ENCODE peak calls at places on chromosomes 12 and 14, in five cellular contexts. H is foreskin fibroblast; Y is psoas muscle; B is IMR-90; E is CD4-positive, alpha-beta T cell. U is an unnamed sample.

GRCh38 chr14:71138236-71139057 is 231.2 kb downstream of the PCNX1 start:
- DNase-seq in Y (no peak), B (no peak), H (no peak), E (no peak), U (no peak)

GRCh38 chr12:75724913-75725312 is 213.5 kb upstream of the KRR1 start:
- DNase-seq in Y (no peak), H (peak), E (no peak), B (peak), U (no peak)

GRCh38 chr14:64953661-64954060 is 11.1 kb upstream of the GPX2 start:
- DNase-seq in Y (no peak), H (no peak), B (no peak), E (no peak), U (no peak)

GRCh38 chr12:48602192-48602989 is 32.5 kb upstream of the LALBA start:
- DNase-seq in Y (no peak), H (no peak), E (no peak), B (no peak), U (no peak)

GRCh38 chr14:59688224-59689170 is 111.9 kb upstream of the CCDC175 start:
- DNase-seq in H (peak), E (no peak), B (peak), Y (no peak), U (no peak)

GRCh38 chr14:20714593-20715250 is 26.2 kb downstream of the ANG start:
- DNase-seq in B (peak), H (peak), Y (peak), E (no peak), U (peak)

GRCh38 chr14:68684466-68685418 is 108.1 kb downstream of the ZFP36L1 start:
- DNase-seq in Y (no peak), B (no peak), H (no peak), E (no peak), U (no peak)

GRCh38 chr12:94663702-94664101 is 13.3 kb upstream of the TMCC3 start:
- DNase-seq in E (no peak), Y (no peak), B (no peak), H (no peak), U (no peak)

GRCh38 chr12:627863-628805 is 35.1 kb downstream of the NINJ2 start:
- DNase-seq in E (no peak), H (no peak), B (no peak), Y (peak), U (no peak)

GRCh38 chr12:121990692-121991603 is 30.7 kb upstream of the BCL7A start:
- DNase-seq in B (peak), H (peak), E (no peak), Y (no peak), U (no peak)

GRCh38 chr14:87799400-87799799 is 193.6 kb downstream of the GALC start:
- DNase-seq in Y (no peak), E (no peak), H (no peak), B (no peak), U (no peak)

GRCh38 chr12:113697646-113698504 is 226.2 kb upstream of the LHX5 start:
- DNase-seq in E (no peak), B (no peak), H (no peak), Y (no peak), U (no peak)

GRCh38 chr12:106855221-106855758 is 80.8 kb downstream of the RIC8B start:
- DNase-seq in Y (no peak), E (no peak), H (no peak), B (no peak), U (no peak)

GRCh38 chr14:55306938-55307589 is 35.8 kb downstream of the FBXO34 start:
- DNase-seq in E (no peak), Y (no peak), B (no peak), H (no peak), U (no peak)

GRCh38 chr12:19223695-19224094 is 94.2 kb downstream of the PLEKHA5 start:
- DNase-seq in H (no peak), Y (no peak), E (no peak), B (peak), U (no peak)

GRCh38 chr12:63206494-63206893 is 55.5 kb upstream of the AVPR1A start:
- DNase-seq in H (no peak), B (no peak), E (no peak), Y (no peak), U (no peak)

GRCh38 chr12:121611306-121611705 is 15.0 kb upstream of the ORAI1 start:
- DNase-seq in B (no peak), H (no peak), Y (no peak), E (no peak), U (no peak)

GRCh38 chr14:28754209-28754985 is 12.2 kb upstream of the FOXG1 start:
- DNase-seq in B (peak), E (no peak), Y (no peak), H (no peak), U (no peak)

GRCh38 chr12:2503762-2504161 is 291.0 kb upstream of the FKBP4 start:
- DNase-seq in B (no peak), H (no peak), E (no peak), Y (no peak), U (no peak)

GRCh38 chr12:34340534-34341361 is 318.5 kb downstream of the ALG10 start:
- DNase-seq in E (no peak), Y (no peak), B (no peak), H (no peak), U (no peak)
- TF ChIP-seq CTCF in E (no peak), Y (no peak), B (no peak), H (no peak), U (no peak)

GRCh38 chr14:97578982-97579381 is 781.8 kb downstream of the VRK1 start:
- DNase-seq in H (no peak), E (no peak), B (no peak), Y (no peak), U (no peak)

GRCh38 chr14:97580923-97581495 is 783.8 kb downstream of the VRK1 start:
- DNase-seq in E (no peak), H (no peak), Y (no peak), B (no peak), U (no peak)

GRCh38 chr14:97584528-97584927 is 787.3 kb downstream of the VRK1 start:
- DNase-seq in B (no peak), Y (no peak), H (no peak), E (no peak), U (no peak)
- TF ChIP-seq CTCF in B (no peak), Y (no peak), H (no peak), E (no peak), U (no peak)

GRCh38 chr12:124369901-124370378 is 75.0 kb downstream of the RFLNA start:
- DNase-seq in E (no peak), Y (no peak), H (no peak), B (no peak), U (no peak)

GRCh38 chr12:124370851-124371250 is 76.0 kb downstream of the RFLNA start:
- DNase-seq in H (no peak), E (no peak), Y (no peak), B (no peak), U (no peak)

GRCh38 chr12:124369055-124369900 is 74.4 kb downstream of the RFLNA start:
- DNase-seq in Y (peak), H (peak), B (peak), E (no peak), U (peak)

GRCh38 chr12:124370384-124370783 is 75.5 kb downstream of the RFLNA start:
- DNase-seq in B (no peak), E (no peak), Y (no peak), H (no peak), U (no peak)

GRCh38 chr12:124368421-124369032 is 73.6 kb downstream of the RFLNA start:
- DNase-seq in H (no peak), Y (no peak), B (no peak), E (no peak), U (no peak)
- TF ChIP-seq CTCF in H (no peak), Y (no peak), B (peak), E (no peak), U (no peak)

DNA sequence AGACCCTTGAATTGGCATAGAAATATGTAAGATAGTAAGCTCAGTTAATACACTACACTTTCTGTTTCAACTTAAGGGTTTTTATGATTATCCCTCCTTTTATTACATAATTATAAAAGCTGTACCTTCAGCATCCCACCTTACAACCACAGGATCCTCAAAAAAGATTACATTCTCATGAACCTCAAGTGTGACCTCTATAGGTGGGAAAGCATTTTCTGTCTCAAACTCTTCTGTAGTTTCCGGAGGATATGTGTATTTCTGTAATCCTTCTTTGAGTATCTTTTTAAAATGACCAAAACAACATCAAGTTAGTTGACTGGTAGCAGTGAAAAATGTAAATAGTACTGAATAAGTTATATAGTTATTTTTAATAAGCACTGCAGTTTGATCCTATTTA is 75.9 kb downstream of the DNAI7 start:
- DNase-seq in B (no peak), H (no peak), Y (no peak), E (no peak), U (no peak)
- TF ChIP-seq CTCF in B (no peak), H (no peak), Y (no peak), E (no peak), U (peak)

GRCh38 chr12:93221841-93222240 is 155.9 kb upstream of the NUDT4 start:
- DNase-seq in H (no peak), B (no peak), E (no peak), Y (no peak), U (no peak)

GRCh38 chr12:93226356-93226755 is 151.4 kb upstream of the NUDT4 start:
- DNase-seq in E (no peak), B (peak), H (peak), Y (no peak), U (no peak)

GRCh38 chr12:93225094-93225493 is 152.6 kb upstream of the NUDT4 start:
- DNase-seq in Y (no peak), B (no peak), E (no peak), H (no peak), U (no peak)

GRCh38 chr12:93219947-93220346 is 157.8 kb upstream of the NUDT4 start:
- DNase-seq in B (no peak), Y (no peak), E (no peak), H (no peak), U (no peak)

GRCh38 chr12:93223440-93224426 is 154.0 kb upstream of the NUDT4 start:
- DNase-seq in Y (no peak), B (no peak), H (no peak), E (no peak), U (no peak)
- TF ChIP-seq CTCF in Y (no peak), B (no peak), H (no peak), E (no peak), U (no peak)

GRCh38 chr14:102878174-102878969 is 44.1 kb upstream of the AMN start:
- DNase-seq in H (peak), B (no peak), Y (no peak), E (no peak), U (no peak)
- TF ChIP-seq CTCF in H (no peak), B (no peak), Y (no peak), E (no peak), U (no peak)

DNA sequence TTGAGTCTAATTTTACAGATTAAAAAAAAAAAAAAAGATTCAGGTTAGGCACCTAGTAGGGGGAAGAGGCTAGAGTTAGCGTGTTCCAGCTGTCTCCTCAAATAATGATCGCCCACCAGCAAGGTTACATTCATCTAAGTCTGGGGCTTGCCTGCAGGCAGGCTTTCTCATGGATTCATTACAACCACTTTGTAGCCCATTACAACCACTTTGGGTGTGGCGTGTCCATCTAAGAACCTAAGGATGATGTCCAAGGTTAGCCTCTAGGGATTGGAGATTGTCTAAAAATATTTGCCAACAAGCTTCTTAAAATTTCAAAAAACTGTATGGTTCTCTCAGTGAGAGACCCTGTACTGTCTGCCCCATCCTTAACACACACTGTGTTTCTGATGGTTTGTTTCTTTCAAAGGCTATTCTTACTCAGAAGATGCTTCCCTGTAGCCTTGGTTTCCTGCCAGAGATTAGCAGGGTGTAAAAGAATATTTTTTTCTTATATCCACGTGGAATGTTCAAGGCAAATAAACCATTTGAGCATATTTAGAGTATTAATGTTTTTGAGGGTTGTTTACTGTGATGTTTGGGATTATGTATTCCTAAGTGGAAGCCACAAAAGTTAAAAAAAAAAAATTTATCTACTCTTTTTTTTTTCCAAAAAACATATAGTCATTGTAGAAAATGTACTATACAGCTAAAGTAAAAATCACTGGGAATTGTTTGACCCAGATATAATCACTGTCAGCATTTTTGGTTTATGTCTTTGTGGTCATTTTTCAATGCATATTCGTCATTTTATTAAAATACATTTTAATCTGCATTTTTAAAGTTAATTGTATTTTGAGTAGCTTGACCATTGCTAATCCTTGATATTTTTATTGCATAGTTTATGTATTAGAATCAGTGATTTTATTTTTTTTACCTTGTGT is 1.7 kb downstream of the DYNC1H1 start:
- DNase-seq in B (no peak), Y (no peak), E (no peak), H (no peak), U (no peak)
- TF ChIP-seq CTCF in B (no peak), Y (no peak), E (no peak), H (no peak), U (no peak)

GRCh38 chr12:22395666-22396065 is 61.2 kb upstream of the ST8SIA1 start:
- DNase-seq in B (no peak), E (no peak), H (no peak), Y (no peak), U (no peak)
- TF ChIP-seq CTCF in B (no peak), E (no peak), H (no peak), Y (no peak), U (no peak)

GRCh38 chr12:45268672-45269406 is 52.9 kb downstream of the ANO6 start:
- DNase-seq in B (peak), E (no peak), H (peak), Y (peak), U (peak)
- TF ChIP-seq CTCF in B (peak), E (no peak), H (peak), Y (peak), U (peak)

DNA sequence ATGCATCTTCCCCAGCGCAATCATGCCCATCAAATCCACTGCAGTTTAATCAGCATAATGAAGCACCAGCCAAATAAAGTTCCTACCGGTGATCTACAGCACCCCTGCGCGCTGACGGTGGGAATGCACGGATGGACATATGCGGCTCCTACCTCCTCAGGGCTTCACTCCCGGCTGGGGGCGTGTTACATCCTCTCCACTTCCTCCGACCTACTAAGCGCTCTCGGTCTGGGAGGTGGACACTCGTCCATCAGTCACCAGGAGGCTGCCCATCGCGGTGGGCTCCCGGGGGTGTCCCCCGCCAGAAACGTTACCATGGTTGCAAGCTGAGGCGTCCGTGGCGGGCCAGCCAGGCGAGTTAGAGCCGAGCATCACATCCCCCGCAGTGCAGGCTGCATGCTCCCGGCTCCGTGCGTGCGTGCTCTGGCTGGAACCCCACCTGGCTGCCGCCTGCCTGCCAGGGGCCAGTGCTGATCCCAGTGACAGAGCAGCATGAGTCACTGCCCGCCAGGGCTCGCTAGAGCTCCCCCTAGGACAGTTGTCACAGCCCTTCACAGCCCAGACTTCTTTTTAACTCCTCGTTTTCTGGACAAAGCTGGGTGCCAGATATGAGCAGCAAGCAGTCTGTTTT is 73.0 kb downstream of the CIT start:
- DNase-seq in B (peak), H (peak), E (no peak), Y (peak), U (peak)
- TF ChIP-seq CTCF in B (peak), H (peak), E (no peak), Y (peak), U (peak)

U was measured in osteocyte.